ENCODE peak calls at places on chromosomes 2 and 18, in five cellular contexts. D, N, M, C and F are unnamed samples. For H3K9me3, the result is how much of the 10 kb centered on the place peaks cover.

GRCh38 chr2:100124746-100125145 is 17.6 kb downstream of the AFF3 start:
- DNase-seq in D (no peak), N (no peak), M (no peak), C (no peak), F (no peak)

GRCh38 chr2:119730598-119731278 is 29.0 kb upstream of the PTPN4 start:
- DNase-seq in D (no peak), N (no peak), M (no peak), C (no peak), F (no peak)

GRCh38 chr2:165008916-165009315 is 53.6 kb upstream of the SLC38A11 start:
- DNase-seq in D (no peak), N (no peak), M (no peak), C (no peak), F (no peak)

GRCh38 chr2:99554238-99554637 is 64.4 kb upstream of the REV1 start:
- DNase-seq in D (no peak), N (no peak), M (no peak), C (no peak), F (no peak)

GRCh38 chr2:171362396-171362795 is 71.4 kb downstream of the METTL8 start:
- DNase-seq in D (no peak), N (no peak), M (no peak), C (no peak), F (no peak)

GRCh38 chr18:49723648-49724180 is 89.6 kb downstream of the ACAA2 start:
- DNase-seq in D (no peak), N (no peak), M (no peak), C (no peak), F (no peak)

GRCh38 chr2:170022692-170023091 is 155.3 kb upstream of the MYO3B start:
- DNase-seq in D (no peak), N (no peak), M (no peak), C (no peak), F (no peak)

GRCh38 chr2:196591621-196592022 is 47.9 kb upstream of the CCDC150 start:
- DNase-seq in D (no peak), N (no peak), M (no peak), C (no peak), F (no peak)

GRCh38 chr18:50653402-50654093 is 93.7 kb downstream of the MAPK4 start:
- DNase-seq in D (no peak), N (no peak), M (no peak), C (peak), F (no peak)

GRCh38 chr2:147482111-147482510 is 362.7 kb upstream of the ACVR2A start:
- DNase-seq in D (no peak), N (no peak), M (no peak), C (no peak), F (no peak)

GRCh38 chr18:59565957-59566356 is 131.3 kb downstream of the CCBE1 start:
- DNase-seq in D (no peak), N (no peak), M (no peak), C (no peak), F (no peak)

GRCh38 chr18:48612511-48612910 is 73.7 kb downstream of the CTIF start:
- DNase-seq in D (no peak), N (no peak), M (peak), C (no peak), F (no peak)

GRCh38 chr2:11398710-11399109 is 54.3 kb upstream of the ROCK2 start:
- DNase-seq in D (no peak), N (no peak), M (no peak), C (no peak), F (no peak)

GRCh38 chr2:156797832-156798231 is 361.7 kb downstream of the GPD2 start:
- DNase-seq in D (no peak), N (no peak), M (no peak), C (no peak), F (no peak)

GRCh38 chr2:188416367-188416766 is 124.7 kb downstream of the GULP1 start:
- DNase-seq in D (no peak), N (no peak), M (no peak), C (no peak), F (no peak)

GRCh38 chr2:51350100-51350499 is 318.2 kb upstream of the NRXN1 start:
- DNase-seq in D (no peak), N (no peak), M (no peak), C (no peak), F (no peak)
- H3K9me3 ChIP-seq in D (under half), N (under half), M (under half), C (under half), F (under half)

GRCh38 chr18:14965553-14965952 is 217.6 kb downstream of the ANKRD30B start:
- DNase-seq in D (no peak), N (no peak), M (no peak), C (no peak), F (no peak)
- H3K9me3 ChIP-seq in D (under half), N (under half), M (under half), C (under half), F (under half)

DNA sequence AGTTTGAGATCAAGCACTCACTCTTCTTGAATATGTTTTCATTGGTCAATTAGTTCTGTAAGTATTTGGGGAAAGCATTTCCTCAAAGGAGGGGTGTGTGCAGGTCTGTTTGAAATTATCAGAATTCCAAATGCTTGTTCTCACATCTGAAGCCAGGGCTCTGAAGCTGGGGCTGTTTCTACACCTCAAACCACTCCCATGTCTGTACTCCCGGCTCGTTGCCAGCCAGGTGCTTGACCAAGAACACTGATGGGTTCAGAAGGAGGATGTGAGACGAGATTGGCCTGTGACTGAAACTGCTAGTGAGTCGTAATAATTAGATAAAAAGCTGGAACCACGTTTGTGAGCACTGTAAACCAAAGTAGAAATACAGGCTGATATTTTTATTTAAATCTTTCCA is 356.5 kb upstream of the SALL3 start:
- DNase-seq in D (no peak), N (peak), M (no peak), C (no peak), F (no peak)
- H3K9me3 ChIP-seq in D (under half), N (under half), M (under half), C (under half), F (under half)

GRCh38 chr2:95143838-95144237 is 15.8 kb downstream of the ZNF514 start:
- DNase-seq in D (no peak), N (no peak), M (no peak), C (no peak), F (no peak)
- H3K9me3 ChIP-seq in D (half or more), N (under half), M (under half), C (half or more), F (under half)

GRCh38 chr2:74947703-74948102 is 10.7 kb upstream of the POLE4 start:
- DNase-seq in D (no peak), N (no peak), M (no peak), C (no peak), F (no peak)
- H3K9me3 ChIP-seq in D (under half), N (under half), M (under half), C (under half), F (under half)

GRCh38 chr2:14514001-14514400 is 118.5 kb upstream of the LRATD1 start:
- DNase-seq in D (no peak), N (no peak), M (no peak), C (no peak), F (no peak)
- H3K9me3 ChIP-seq in D (under half), N (under half), M (under half), C (under half), F (under half)

GRCh38 chr18:70991577-70991976 is 702.7 kb downstream of the SOCS6 start:
- DNase-seq in D (no peak), N (no peak), M (no peak), C (no peak), F (no peak)
- H3K9me3 ChIP-seq in D (under half), N (under half), M (under half), C (under half), F (under half)